ENCODE peak calls at places on chromosomes 13 and 19, in eight cellular contexts. H, X, F, N, W, V, C and S are unnamed samples.

GRCh38 chr13:102597029-102598015 is 536 bp downstream of the TPP2 start:
- DNase-seq in F (peak), X (peak), V (no peak), W (peak), N (no peak), H (peak), C (peak), S (no peak)

GRCh38 chr13:73521291-73521626 is 462.5 kb downstream of the KLF5 start:
- DNase-seq in C (no peak), X (no peak), F (no peak), W (peak), N (no peak), H (no peak), V (no peak), S (no peak)

GRCh38 chr13:30551194-30551593 is 66.5 kb upstream of the USPL1 start:
- DNase-seq in X (no peak), C (peak), W (peak), N (no peak), H (no peak), F (no peak), V (no peak), S (no peak)

GRCh38 chr19:5618591-5618990 is 4.0 kb downstream of the SAFB2 start:
- DNase-seq in H (no peak), N (no peak), F (no peak), W (no peak), X (no peak), C (no peak), V (no peak), S (no peak)

GRCh38 chr13:36817996-36818395 is 1.0 kb upstream of the RFXAP start:
- DNase-seq in H (no peak), N (no peak), F (no peak), V (no peak), W (peak), C (no peak), X (no peak), S (no peak)

GRCh38 chr13:52010890-52011689 is at the start of gene ATP7B:
- DNase-seq in N (no peak), V (no peak), W (no peak), H (no peak), X (no peak), C (peak), F (peak), S (no peak)

GRCh38 chr19:17404015-17404414 is 1.4 kb downstream of the BST2 start:
- DNase-seq in F (no peak), V (no peak), H (no peak), N (no peak), C (peak), X (no peak), W (peak), S (no peak)

GRCh38 chr13:99217461-99218101 is 16.9 kb downstream of the UBAC2 start:
- DNase-seq in N (no peak), X (no peak), W (no peak), V (no peak), H (no peak), C (no peak), F (no peak), S (no peak)

GRCh38 chr19:40907968-40908735 is 26.1 kb upstream of the CYP2A7 start:
- DNase-seq in X (no peak), C (peak), N (peak), H (no peak), W (no peak), F (peak), V (peak), S (no peak)

GRCh38 chr19:1416014-1416841 is 8.8 kb downstream of the DAZAP1 start:
- DNase-seq in F (no peak), C (no peak), V (no peak), N (no peak), H (no peak), X (peak), W (no peak), S (no peak)

GRCh38 chr19:7228935-7229541 is 65.2 kb downstream of the INSR start:
- DNase-seq in F (no peak), C (no peak), V (no peak), N (no peak), H (no peak), X (no peak), W (no peak), S (no peak)

GRCh38 chr19:1101337-1101698 is 2.5 kb upstream of the GPX4 start:
- DNase-seq in X (no peak), F (no peak), H (no peak), V (no peak), C (no peak), W (no peak), N (no peak), S (no peak)

GRCh38 chr19:17236414-17236716 is 9.4 kb downstream of the NR2F6 start:
- DNase-seq in X (no peak), V (no peak), F (no peak), N (no peak), W (no peak), C (no peak), H (no peak), S (no peak)

GRCh38 chr19:5955638-5955935 is 22.4 kb downstream of the RANBP3 start:
- DNase-seq in C (no peak), W (no peak), H (peak), V (no peak), X (no peak), N (no peak), F (no peak), S (no peak)

GRCh38 chr19:32316034-32316433 is 29.4 kb upstream of the ZNF507 start:
- DNase-seq in H (no peak), V (no peak), X (no peak), C (no peak), N (peak), W (no peak), F (no peak), S (no peak)

GRCh38 chr19:7524992-7525739 is 2.7 kb downstream of the MCOLN1 start:
- DNase-seq in X (no peak), C (no peak), W (no peak), N (no peak), F (no peak), V (no peak), H (no peak), S (no peak)

GRCh38 chr13:113415825-113416224 is 37.5 kb downstream of the ADPRHL1 start:
- DNase-seq in X (no peak), W (no peak), C (no peak), H (no peak), F (no peak), V (no peak), N (no peak), S (no peak)

GRCh38 chr19:54448037-54448773 is 794 bp upstream of the LENG8 start:
- DNase-seq in V (no peak), N (peak), X (peak), W (peak), H (no peak), C (peak), F (no peak), S (no peak)

GRCh38 chr13:30934381-30934780 is 1.9 kb downstream of the TEX26 start:
- DNase-seq in N (no peak), X (no peak), F (no peak), V (no peak), W (peak), C (no peak), H (no peak), S (no peak)

GRCh38 chr13:43368003-43368402 is 344.6 kb downstream of the DNAJC15 start:
- DNase-seq in F (no peak), C (no peak), H (peak), V (no peak), X (peak), W (peak), N (no peak), S (no peak)

GRCh38 chr13:19713186-19713965 is 69.4 kb downstream of the PSPC1 start:
- DNase-seq in F (no peak), V (no peak), X (peak), H (peak), N (no peak), W (no peak), C (no peak), S (peak)

GRCh38 chr13:98476106-98476505 is 100.8 kb downstream of the STK24 start:
- DNase-seq in F (peak), N (no peak), H (no peak), V (peak), W (no peak), C (no peak), X (no peak), S (no peak)

GRCh38 chr19:8699908-8700307 is 1.3 kb upstream of the ACTL9 start:
- DNase-seq in F (no peak), C (no peak), N (no peak), W (no peak), X (no peak), V (no peak), H (no peak), S (no peak)